ENCODE peak calls at places on chromosomes 4 and X, in nine cellular contexts. Q, F, Y, U, K, S, Z, X and J are unnamed samples.

GRCh38 chrX:100994352-100995281 is 25.1 kb downstream of the ARL13A start:
- DNase-seq in Q (no peak), F (no peak), Y (no peak), U (no peak), K (no peak), S (peak), Z (no peak), X (peak), J (no peak)

GRCh38 chrX:83416273-83416672 is 91.8 kb upstream of the POU3F4 start:
- DNase-seq in Q (no peak), F (no peak), Y (no peak), U (peak), K (no peak), S (no peak), Z (no peak), X (no peak), J (no peak)

GRCh38 chr4:4260185-4260751 is 12.2 kb upstream of the TMEM128 start:
- DNase-seq in Q (peak), F (no peak), Y (no peak), U (no peak), K (no peak), S (peak), Z (no peak), X (peak), J (no peak)

GRCh38 chr4:96912731-96913130 is 1072.8 kb downstream of the PDHA2 start:
- DNase-seq in Q (no peak), F (no peak), Y (no peak), U (peak), K (no peak), S (no peak), Z (no peak), X (no peak), J (no peak)

GRCh38 chr4:8702516-8703400 is 110.2 kb downstream of the CPZ start:
- DNase-seq in Q (no peak), F (no peak), Y (no peak), U (no peak), K (no peak), S (no peak), Z (peak), X (no peak), J (peak)

GRCh38 chr4:13540446-13541175 is 3.7 kb downstream of the NKX3-2 start:
- DNase-seq in Q (no peak), F (no peak), Y (no peak), U (no peak), K (no peak), S (no peak), Z (no peak), X (no peak), J (no peak)

GRCh38 chrX:100363926-100364325 is 46.1 kb downstream of the PCDH19 start:
- DNase-seq in Q (no peak), F (no peak), Y (no peak), U (no peak), K (no peak), S (no peak), Z (no peak), X (no peak), J (no peak)

GRCh38 chr4:37733230-37733904 is 47.2 kb upstream of the RELL1 start:
- DNase-seq in Q (no peak), F (no peak), Y (no peak), U (no peak), K (no peak), S (no peak), Z (no peak), X (no peak), J (no peak)

GRCh38 chr4:4791299-4791798 is 68.1 kb upstream of the MSX1 start:
- DNase-seq in Q (no peak), F (no peak), Y (no peak), U (peak), K (no peak), S (no peak), Z (peak), X (peak), J (peak)

GRCh38 chr4:82957045-82957444 is 53.6 kb downstream of the LIN54 start:
- DNase-seq in Q (no peak), F (no peak), Y (no peak), U (no peak), K (no peak), S (no peak), Z (no peak), X (no peak), J (no peak)

GRCh38 chrX:115494133-115494532 is 66.8 kb upstream of the PLS3 start:
- DNase-seq in Q (no peak), F (no peak), Y (no peak), U (peak), K (no peak), S (peak), Z (no peak), X (no peak), J (no peak)

GRCh38 chrX:52346462-52347165 is 22.2 kb upstream of the XAGE2 start:
- DNase-seq in Q (no peak), F (no peak), Y (no peak), U (no peak), K (no peak), S (peak), Z (no peak), X (no peak), J (no peak)

GRCh38 chr4:170122252-170122651 is 32.5 kb upstream of the AADAT start:
- DNase-seq in Q (no peak), F (no peak), Y (no peak), U (no peak), K (no peak), S (no peak), Z (no peak), X (no peak), J (no peak)

GRCh38 chrX:7435822-7436221 is 287.9 kb upstream of the PUDP start:
- DNase-seq in Q (no peak), F (no peak), Y (no peak), U (no peak), K (no peak), S (peak), Z (no peak), X (no peak), J (no peak)

GRCh38 chr4:112206431-112206830 is 25.2 kb upstream of the AP1AR start:
- DNase-seq in Q (no peak), F (no peak), Y (no peak), U (no peak), K (no peak), S (no peak), Z (no peak), X (no peak), J (no peak)

GRCh38 chrX:110175146-110175545 is 142.7 kb downstream of the AMMECR1 start:
- DNase-seq in Q (no peak), F (no peak), Y (no peak), U (no peak), K (no peak), S (no peak), Z (no peak), X (no peak), J (no peak)

DNA sequence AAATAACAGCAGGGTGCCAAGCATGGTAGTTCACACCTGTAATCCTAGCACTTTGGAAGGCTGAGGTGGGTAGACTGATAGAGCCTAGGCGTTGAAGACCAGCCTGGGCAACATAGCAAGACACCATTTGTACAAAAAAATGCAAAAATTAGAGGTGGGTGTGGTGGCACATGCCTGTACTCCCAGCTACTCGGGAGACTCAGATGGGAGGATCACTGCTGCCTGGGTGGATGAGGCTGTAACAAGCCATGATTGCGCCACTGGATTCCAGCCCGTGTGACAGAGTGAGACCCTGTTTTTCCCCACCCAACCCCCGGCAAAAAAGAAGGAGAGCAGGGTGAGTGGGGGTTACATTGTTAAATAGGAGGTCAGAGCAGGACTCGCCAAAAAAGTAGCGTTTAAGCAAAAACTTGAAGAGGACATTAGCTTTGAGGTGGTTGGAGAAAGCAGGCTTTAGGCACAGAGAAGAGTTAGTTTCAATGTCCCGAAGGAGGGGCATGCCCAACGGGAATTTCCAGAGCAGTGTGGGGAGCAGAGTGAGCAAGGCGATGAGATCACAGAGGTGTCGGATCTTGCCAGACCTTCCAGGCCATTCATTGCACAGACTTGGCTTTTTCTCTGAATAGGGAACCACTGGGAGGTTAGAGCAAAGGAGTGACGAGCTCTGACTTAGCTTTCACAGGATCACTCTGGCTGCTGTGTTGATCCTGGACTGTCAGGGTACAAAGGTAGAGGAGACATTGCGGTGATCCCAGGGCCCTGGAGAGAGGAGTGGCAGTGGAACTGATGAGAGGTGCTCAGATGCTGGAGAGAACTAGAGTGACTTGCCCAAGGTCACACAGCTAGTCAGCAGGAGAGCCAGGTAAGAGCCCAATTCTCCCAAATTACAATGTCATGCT is 70.6 kb downstream of the TRAPPC11 start:
- DNase-seq in Q (no peak), F (no peak), Y (no peak), U (no peak), K (no peak), S (no peak), Z (no peak), X (no peak), J (no peak)
- H3K4me3 ChIP-seq in Q (no peak), F (no peak), Y (no peak), U (no peak), K (no peak), S (no peak), Z (no peak), X (no peak), J (no peak)

GRCh38 chr4:116386856-116387255 is 698.5 kb downstream of the TRAM1L1 start:
- DNase-seq in Q (no peak), F (no peak), Y (no peak), U (no peak), K (no peak), S (no peak), Z (no peak), X (no peak), J (no peak)
- H3K4me3 ChIP-seq in Q (no peak), F (no peak), Y (no peak), U (no peak), K (no peak), S (no peak), Z (no peak), X (no peak), J (no peak)

DNA sequence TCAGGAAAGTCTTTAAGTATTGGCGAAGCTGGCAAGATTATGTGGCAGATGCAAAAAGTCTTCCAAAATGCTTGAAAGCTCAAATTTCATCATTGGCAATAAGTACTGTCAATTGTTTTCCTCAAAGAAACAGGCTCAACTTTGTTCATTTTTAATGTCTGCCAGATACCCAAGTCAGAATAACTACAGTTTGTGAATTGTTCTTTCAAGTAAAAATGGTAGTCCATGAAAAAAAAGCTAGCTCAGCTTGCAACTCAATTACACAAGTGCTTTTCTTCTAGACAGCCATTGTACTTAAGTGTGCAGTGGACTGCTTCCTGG is 70.5 kb downstream of the AFF1 start:
- DNase-seq in Q (no peak), F (no peak), Y (no peak), U (no peak), K (no peak), S (peak), Z (no peak), X (no peak), J (no peak)
- H3K4me3 ChIP-seq in Q (no peak), F (no peak), Y (no peak), U (no peak), K (peak), S (peak), Z (no peak), X (no peak), J (peak)

GRCh38 chrX:154487518-154488290 is 1.3 kb upstream of the UBL4A start:
- DNase-seq in Q (no peak), F (no peak), Y (no peak), U (no peak), K (no peak), S (no peak), Z (no peak), X (no peak), J (peak)

GRCh38 chrX:154490414-154491083 is at the start of gene SLC10A3:
- DNase-seq in Q (peak), F (peak), Y (peak), U (peak), K (peak), S (peak), Z (peak), X (peak), J (peak)

GRCh38 chrX:154490021-154490413 is 412 bp downstream of the SLC10A3 start:
- DNase-seq in Q (no peak), F (peak), Y (no peak), U (no peak), K (no peak), S (peak), Z (no peak), X (peak), J (peak)

GRCh38 chrX:154488336-154489075 is 1.9 kb downstream of the SLC10A3 start:
- DNase-seq in Q (no peak), F (no peak), Y (no peak), U (no peak), K (no peak), S (no peak), Z (peak), X (no peak), J (peak)

GRCh38 chrX:154489182-154489581 is 1.2 kb downstream of the SLC10A3 start:
- DNase-seq in Q (no peak), F (no peak), Y (no peak), U (no peak), K (no peak), S (no peak), Z (no peak), X (no peak), J (no peak)
- H3K4me3 ChIP-seq in Q (peak), F (peak), Y (no peak), U (no peak), K (peak), S (peak), Z (peak), X (no peak), J (peak)

GRCh38 chr4:150235795-150236385 is 157.6 kb downstream of the DCLK2 start:
- DNase-seq in Q (no peak), F (no peak), Y (no peak), U (no peak), K (no peak), S (peak), Z (no peak), X (peak), J (no peak)

GRCh38 chr4:150238591-150238990 is 160.3 kb downstream of the DCLK2 start:
- DNase-seq in Q (no peak), F (no peak), Y (no peak), U (no peak), K (no peak), S (peak), Z (no peak), X (no peak), J (no peak)

GRCh38 chr4:150235317-150235716 is 157.1 kb downstream of the DCLK2 start:
- DNase-seq in Q (no peak), F (no peak), Y (no peak), U (no peak), K (no peak), S (no peak), Z (no peak), X (no peak), J (no peak)

GRCh38 chr4:150236626-150237025 is 158.4 kb downstream of the DCLK2 start:
- DNase-seq in Q (no peak), F (no peak), Y (no peak), U (no peak), K (no peak), S (peak), Z (no peak), X (peak), J (no peak)

GRCh38 chr4:150237110-150237852 is 159.0 kb downstream of the DCLK2 start:
- DNase-seq in Q (peak), F (no peak), Y (no peak), U (no peak), K (no peak), S (peak), Z (no peak), X (peak), J (no peak)
- H3K4me3 ChIP-seq in Q (no peak), F (no peak), Y (no peak), U (no peak), K (no peak), S (no peak), Z (no peak), X (no peak), J (no peak)

DNA sequence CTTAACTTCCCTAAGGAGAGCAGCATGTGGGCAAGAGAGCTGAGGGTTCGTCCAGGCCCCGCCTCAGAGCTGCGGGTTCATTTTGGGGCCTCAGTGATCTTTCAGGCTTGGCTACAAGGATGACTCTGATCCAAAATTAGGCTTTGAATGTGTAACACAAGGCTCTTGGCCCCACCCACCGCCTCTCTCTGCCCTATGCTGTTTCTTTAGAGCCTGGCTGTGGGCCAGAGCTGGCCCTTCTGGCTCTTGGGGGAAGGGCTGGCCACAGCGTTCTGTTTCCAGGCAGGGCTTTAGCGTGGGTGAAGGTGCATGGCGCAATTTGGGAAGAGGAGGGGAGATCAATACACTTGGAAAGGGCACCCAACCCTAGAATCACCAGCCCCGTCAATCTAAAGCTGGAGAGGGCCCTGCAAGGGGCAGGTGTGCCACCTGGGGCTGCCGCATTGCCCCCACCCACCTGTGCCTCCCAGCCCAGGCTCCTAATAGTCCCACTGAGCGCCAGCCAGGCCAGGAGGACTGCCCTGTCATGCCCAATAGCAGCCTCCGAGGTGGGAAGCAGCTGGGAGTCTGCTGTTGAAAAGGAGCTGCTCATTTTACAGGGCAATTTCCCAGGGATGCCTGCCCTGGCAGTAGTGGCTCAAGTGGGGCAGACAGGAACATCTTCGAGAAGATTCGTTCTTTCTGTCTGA is 84.5 kb upstream of the MAML3 start:
- DNase-seq in Q (peak), F (peak), Y (peak), U (peak), K (peak), S (peak), Z (peak), X (peak), J (peak)
- H3K4me3 ChIP-seq in Q (peak), F (no peak), Y (peak), U (peak), K (peak), S (peak), Z (peak), X (no peak), J (peak)

DNA sequence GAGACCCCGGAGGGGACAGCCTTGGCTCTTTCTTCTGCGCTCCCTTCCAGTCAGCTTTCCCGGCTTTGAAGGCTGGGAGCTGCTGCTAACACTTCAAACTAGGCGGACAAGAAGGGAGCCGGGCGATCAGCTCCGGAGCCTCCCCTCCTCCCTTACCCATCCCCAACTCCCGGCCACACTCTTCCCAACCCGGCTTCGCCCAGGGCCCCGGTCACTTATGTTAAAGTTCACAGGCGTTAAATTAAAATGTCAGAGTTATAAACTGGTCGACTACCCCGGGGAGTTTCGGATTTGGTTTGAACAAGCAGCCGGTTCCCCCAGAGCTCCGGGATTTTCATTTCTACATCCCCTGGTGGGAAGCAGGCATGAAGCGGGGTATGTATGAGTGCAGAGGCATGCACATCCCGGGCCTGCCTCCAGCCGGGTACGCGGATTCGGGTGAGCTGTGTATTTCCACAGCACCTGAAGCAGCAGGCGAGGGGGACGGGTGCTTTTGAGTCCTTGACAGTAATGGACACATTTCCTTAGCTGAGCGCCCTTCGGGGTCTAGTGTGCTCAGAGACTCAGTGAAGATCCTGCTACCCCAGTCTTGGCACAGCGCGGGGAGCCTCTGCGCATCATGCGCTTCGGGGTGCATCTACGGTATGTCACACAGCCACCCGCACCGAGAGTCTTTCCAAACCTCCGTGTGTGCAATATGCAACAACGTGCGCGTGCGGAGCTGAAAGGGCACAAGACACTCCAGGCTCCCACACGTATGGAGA is 883 bp downstream of the UNC5C start:
- DNase-seq in Q (no peak), F (peak), Y (no peak), U (peak), K (peak), S (peak), Z (no peak), X (peak), J (peak)
- H3K4me3 ChIP-seq in Q (no peak), F (peak), Y (peak), U (peak), K (peak), S (peak), Z (peak), X (peak), J (peak)

GRCh38 chrX:103363046-103363445 is 6.7 kb downstream of the TCEAL9 start:
- DNase-seq in Q (no peak), F (no peak), Y (no peak), U (no peak), K (no peak), S (no peak), Z (no peak), X (no peak), J (no peak)
- H3K4me3 ChIP-seq in Q (no peak), F (no peak), Y (no peak), U (no peak), K (no peak), S (no peak), Z (no peak), X (no peak), J (no peak)

GRCh38 chr4:5887361-5888221 is 5.3 kb downstream of the CRMP1 start:
- DNase-seq in Q (no peak), F (no peak), Y (no peak), U (peak), K (no peak), S (no peak), Z (no peak), X (no peak), J (no peak)
- H3K4me3 ChIP-seq in Q (no peak), F (peak), Y (peak), U (peak), K (peak), S (no peak), Z (peak), X (peak), J (peak)